ENCODE peak calls at places on chromosomes 13 and 19, in nine cellular contexts. I, C, R, L, V, H, N, K and D are unnamed samples.

GRCh38 chr19:15640294-15640903 is at the start of gene CYP4F3:
- DNase-seq in V (no peak), N (no peak), H (no peak), K (peak), R (peak), I (no peak), L (no peak), C (no peak), D (no peak)

GRCh38 chr13:43686557-43686956 is 100.2 kb downstream of the ENOX1 start:
- DNase-seq in C (no peak), H (no peak), N (no peak), I (no peak), K (peak), V (peak), R (no peak), L (no peak), D (peak)

GRCh38 chr13:42486711-42487198 is 87.2 kb upstream of the TNFSF11 start:
- DNase-seq in R (no peak), V (no peak), K (no peak), L (peak), C (no peak), H (no peak), N (no peak), I (no peak), D (no peak)

GRCh38 chr13:33682020-33682564 is 135.9 kb upstream of the RFC3 start:
- DNase-seq in R (no peak), L (no peak), V (no peak), N (no peak), H (no peak), C (no peak), I (no peak), K (no peak), D (no peak)

GRCh38 chr13:45102136-45102802 is 18.0 kb upstream of the GTF2F2 start:
- DNase-seq in V (no peak), N (no peak), L (no peak), K (peak), C (no peak), H (no peak), I (no peak), R (no peak), D (no peak)

GRCh38 chr13:69677343-69677742 is 430.3 kb upstream of the ATXN8OS start:
- DNase-seq in N (no peak), K (no peak), C (no peak), L (no peak), H (no peak), V (no peak), R (no peak), I (no peak), D (no peak)

GRCh38 chr19:29530549-29531457 is 5.0 kb downstream of the VSTM2B start:
- DNase-seq in V (no peak), N (no peak), R (no peak), H (no peak), L (no peak), K (no peak), C (no peak), I (no peak), D (no peak)

GRCh38 chr13:36858285-36858684 is 39.3 kb downstream of the RFXAP start:
- DNase-seq in H (peak), R (no peak), I (no peak), L (peak), N (no peak), C (no peak), V (no peak), K (no peak), D (no peak)

GRCh38 chr13:101150998-101151397 is 265.3 kb downstream of the NALCN start:
- DNase-seq in H (peak), C (no peak), L (peak), V (no peak), K (no peak), R (no peak), I (no peak), N (no peak), D (no peak)

GRCh38 chr13:43767351-43767901 is 19.3 kb downstream of the ENOX1 start:
- DNase-seq in I (no peak), K (peak), N (no peak), R (no peak), L (no peak), H (peak), V (peak), C (no peak), D (no peak)

GRCh38 chr13:49495783-49496762 is at the start of gene PHF11:
- DNase-seq in K (peak), H (no peak), C (peak), I (peak), V (peak), N (peak), L (peak), R (peak), D (peak)

GRCh38 chr13:84609716-84610115 is 727.4 kb upstream of the SLITRK1 start:
- DNase-seq in I (no peak), C (no peak), H (no peak), N (no peak), R (no peak), V (no peak), K (no peak), L (no peak), D (no peak)

GRCh38 chr19:14056069-14056666 is 5.7 kb downstream of the PALM3 start:
- DNase-seq in N (no peak), C (no peak), R (no peak), V (no peak), K (no peak), I (no peak), H (no peak), L (no peak), D (no peak)

GRCh38 chr19:11295665-11296245 is at the start of gene TSPAN16:
- DNase-seq in C (no peak), V (no peak), R (peak), H (no peak), K (no peak), N (no peak), L (no peak), I (no peak), D (no peak)

GRCh38 chr19:38737921-38738731 is 6.1 kb downstream of the CAPN12 start:
- DNase-seq in C (no peak), I (no peak), N (no peak), K (no peak), V (no peak), H (no peak), R (no peak), L (no peak), D (no peak)

GRCh38 chr19:43229315-43229714 is 23.9 kb upstream of the PSG4 start:
- DNase-seq in V (no peak), L (peak), I (no peak), H (no peak), K (no peak), R (no peak), C (no peak), N (no peak), D (no peak)

GRCh38 chr13:113086031-113086750 is 19.4 kb upstream of the F7 start:
- DNase-seq in K (no peak), V (peak), N (no peak), H (no peak), R (no peak), L (peak), I (no peak), C (no peak), D (no peak)

GRCh38 chr13:62626771-62627170 is 1211.1 kb upstream of the PCDH20 start:
- DNase-seq in V (no peak), N (no peak), R (no peak), I (no peak), L (no peak), H (no peak), K (no peak), C (no peak), D (no peak)

GRCh38 chr13:51033431-51034185 is 77.5 kb downstream of the C13orf42 start:
- DNase-seq in C (no peak), N (no peak), K (no peak), R (no peak), I (no peak), V (no peak), H (no peak), L (no peak), D (no peak)

GRCh38 chr19:43773725-43774102 is 7.1 kb downstream of the KCNN4 start:
- DNase-seq in V (no peak), I (no peak), C (no peak), H (peak), R (no peak), L (no peak), N (no peak), K (no peak), D (no peak)

GRCh38 chr13:108572782-108573211 is 56.6 kb upstream of the MYO16 start:
- DNase-seq in R (no peak), V (no peak), H (no peak), K (no peak), I (no peak), C (no peak), N (no peak), L (no peak), D (no peak)

GRCh38 chr13:21060063-21060826 is 1.1 kb downstream of the LATS2 start:
- DNase-seq in R (peak), L (peak), K (peak), C (no peak), V (peak), N (peak), H (no peak), I (no peak), D (no peak)

GRCh38 chr19:16326401-16327130 is 1.9 kb downstream of the KLF2 start:
- DNase-seq in N (peak), L (peak), K (no peak), R (peak), H (no peak), I (peak), C (peak), V (peak), D (no peak)

GRCh38 chr19:12801466-12802266 is at the start of the genes PRDX2 and THSD8:
- DNase-seq in L (peak), V (peak), N (peak), H (peak), R (peak), C (peak), K (peak), I (peak), D (no peak)

GRCh38 chr13:36766295-36766694 is 52.7 kb upstream of the RFXAP start:
- DNase-seq in L (no peak), C (no peak), K (no peak), I (no peak), V (no peak), H (no peak), R (no peak), N (no peak), D (no peak)

GRCh38 chr19:7188682-7189629 is 105.3 kb downstream of the INSR start:
- DNase-seq in H (no peak), L (peak), K (no peak), R (no peak), C (no peak), N (no peak), I (no peak), V (no peak), D (no peak)